ENCODE peak calls at places on chromosomes 6 and 20, in seven cellular contexts. J is fibroblast of lung, C is psoas muscle, K is fibroblast of the aortic adventitia, T is NB4, M is GM23248, O is RWPE2. I is an unnamed sample.
A peak's percentile ranks its signal among the peaks of the same experiment; 100 is the strongest.

GRCh38 chr6:155889405-155889804 is 433.8 kb upstream of the NOX3 start:
- DNase-seq in J (no peak), C (no peak), K (no peak), T (no peak), M (no peak), O (no peak), I (no peak)

GRCh38 chr6:5202206-5202605 is 58.5 kb downstream of the LYRM4 start:
- DNase-seq in J (no peak), C (no peak), K (no peak), T (no peak), M (no peak), O (no peak), I (no peak)

GRCh38 chr20:38091447-38092216 is 58.1 kb downstream of the RPRD1B start:
- DNase-seq in J (peak; percentile 22), C (no peak), K (no peak), T (peak; percentile 19), M (no peak), O (no peak), I (no peak)

GRCh38 chr20:61117725-61118124 is 134.3 kb upstream of the CDH4 start:
- DNase-seq in J (peak; percentile 79), C (no peak), K (peak; percentile 51), T (no peak), M (peak; percentile 67), O (peak; percentile 94), I (no peak)

GRCh38 chr6:130223508-130223907 is 757 bp upstream of the SAMD3 start:
- DNase-seq in J (no peak), C (no peak), K (peak; percentile 12), T (peak; percentile 30), M (no peak), O (no peak), I (no peak)

GRCh38 chr20:61537239-61537638 is 285.2 kb downstream of the CDH4 start:
- DNase-seq in J (no peak), C (no peak), K (no peak), T (no peak), M (no peak), O (peak; percentile 71), I (no peak)

GRCh38 chr6:15389079-15389758 is 143.3 kb downstream of the JARID2 start:
- DNase-seq in J (no peak), C (no peak), K (peak; percentile 75), T (no peak), M (peak; percentile 64), O (no peak), I (no peak)

GRCh38 chr6:137112067-137112355 is 61.4 kb downstream of the IL22RA2 start:
- DNase-seq in J (peak; percentile 51), C (no peak), K (peak; percentile 51), T (no peak), M (peak; percentile 87), O (no peak), I (no peak)

DNA sequence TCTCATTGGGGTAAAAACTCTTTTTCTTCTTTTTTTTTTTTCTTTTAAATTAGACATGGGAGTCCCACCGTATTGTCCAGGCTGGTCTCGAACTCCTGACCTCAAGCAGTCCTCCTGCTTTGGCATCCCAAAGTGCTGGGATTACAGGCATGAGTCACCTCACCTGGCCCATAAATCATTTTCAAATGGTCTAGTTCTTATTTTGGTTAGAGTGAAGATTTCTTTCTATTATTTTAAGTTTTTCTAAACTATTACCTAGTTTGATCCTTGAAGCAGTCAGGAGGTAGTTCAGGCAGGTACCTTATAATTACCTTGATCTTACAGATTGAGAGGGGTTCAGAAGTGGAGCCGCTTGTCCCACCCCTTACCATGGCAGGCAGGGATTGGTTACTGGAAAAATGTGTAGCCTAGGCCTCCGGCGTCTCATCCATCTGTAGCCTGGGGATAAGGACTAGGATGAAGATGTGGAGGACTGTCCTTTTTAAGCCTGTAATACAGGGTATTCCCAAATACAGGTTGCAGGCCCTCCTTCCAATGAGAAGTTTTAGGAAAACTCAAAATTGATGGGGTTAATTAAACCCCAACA is 2.7 kb downstream of the HMGA1 start:
- DNase-seq in J (no peak), C (peak; percentile 15), K (no peak), T (no peak), M (no peak), O (peak; percentile 9), I (no peak)
- H3K4me3 ChIP-seq in J (peak overlapping the region; percentile 74), C (no peak overlapping the region), K (peak overlapping the region; percentile 13), T (peak overlapping the region; percentile 72), M (peak overlapping the region; percentile 97), O (no peak overlapping the region), I (peak overlapping the region; percentile 78)

GRCh38 chr20:63071541-63072181 is 64.9 kb upstream of the BHLHE23 start:
- DNase-seq in J (peak; percentile 63), C (peak; percentile 38), K (peak; percentile 59), T (no peak), M (peak; percentile 92), O (peak; percentile 86), I (no peak)

GRCh38 chr20:63073738-63074065 is 66.9 kb upstream of the BHLHE23 start:
- DNase-seq in J (no peak), C (peak; percentile 36), K (no peak), T (no peak), M (no peak), O (no peak), I (no peak)

GRCh38 chr20:63070771-63071540 is 64.2 kb upstream of the BHLHE23 start:
- DNase-seq in J (no peak), C (peak; percentile 28), K (no peak), T (no peak), M (no peak), O (peak; percentile 69), I (no peak)

GRCh38 chr20:63073051-63073737 is 66.4 kb upstream of the BHLHE23 start:
- DNase-seq in J (no peak), C (peak; percentile 40), K (no peak), T (no peak), M (no peak), O (peak; percentile 76), I (no peak)

DNA sequence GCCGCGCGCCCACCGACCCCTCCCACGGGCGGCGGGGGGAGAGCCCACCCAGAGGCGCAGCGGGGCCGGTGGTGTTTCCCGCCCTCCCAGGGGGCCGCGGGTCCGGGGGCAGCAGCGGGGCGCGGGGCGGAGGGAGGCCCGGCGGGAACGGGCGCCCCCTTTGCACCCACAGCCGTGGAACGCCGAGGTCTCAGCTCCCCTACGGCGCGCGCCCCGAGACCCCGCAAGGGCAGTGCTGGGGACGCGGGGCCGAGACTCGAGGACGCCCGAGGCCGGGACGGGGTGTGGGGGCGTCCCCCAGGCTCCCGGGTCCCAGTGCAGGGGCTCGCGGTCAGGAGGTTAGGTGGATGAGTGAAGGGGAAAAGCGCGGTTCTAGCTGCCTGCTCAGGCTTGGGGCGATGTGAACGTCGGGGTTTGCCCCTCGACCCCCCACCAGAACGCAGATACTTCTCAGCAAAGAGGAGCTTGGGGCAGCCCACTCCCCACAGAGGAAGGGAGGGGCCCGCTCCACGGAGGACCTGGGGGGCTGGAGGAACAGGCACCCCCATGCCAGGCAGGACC is 65.5 kb upstream of the BHLHE23 start:
- DNase-seq in J (no peak), C (peak; percentile 20), K (no peak), T (no peak), M (no peak), O (peak; percentile 80), I (no peak)
- H3K4me3 ChIP-seq in J (no peak overlapping the region), C (no peak overlapping the region), K (no peak overlapping the region), T (no peak overlapping the region), M (no peak overlapping the region), O (no peak overlapping the region), I (no peak overlapping the region)

GRCh38 chr6:41467627-41468404 is 78.4 kb upstream of the FOXP4 start:
- DNase-seq in J (no peak), C (no peak), K (no peak), T (no peak), M (no peak), O (no peak), I (no peak)

GRCh38 chr6:41471064-41471895 is 74.9 kb upstream of the FOXP4 start:
- DNase-seq in J (no peak), C (no peak), K (no peak), T (no peak), M (no peak), O (no peak), I (no peak)

GRCh38 chr6:41469951-41470340 is 76.2 kb upstream of the FOXP4 start:
- DNase-seq in J (peak; percentile 53), C (no peak), K (no peak), T (peak; percentile 53), M (no peak), O (no peak), I (no peak)

GRCh38 chr6:41469156-41469950 is 76.8 kb upstream of the FOXP4 start:
- DNase-seq in J (no peak), C (no peak), K (no peak), T (no peak), M (no peak), O (no peak), I (no peak)

DNA sequence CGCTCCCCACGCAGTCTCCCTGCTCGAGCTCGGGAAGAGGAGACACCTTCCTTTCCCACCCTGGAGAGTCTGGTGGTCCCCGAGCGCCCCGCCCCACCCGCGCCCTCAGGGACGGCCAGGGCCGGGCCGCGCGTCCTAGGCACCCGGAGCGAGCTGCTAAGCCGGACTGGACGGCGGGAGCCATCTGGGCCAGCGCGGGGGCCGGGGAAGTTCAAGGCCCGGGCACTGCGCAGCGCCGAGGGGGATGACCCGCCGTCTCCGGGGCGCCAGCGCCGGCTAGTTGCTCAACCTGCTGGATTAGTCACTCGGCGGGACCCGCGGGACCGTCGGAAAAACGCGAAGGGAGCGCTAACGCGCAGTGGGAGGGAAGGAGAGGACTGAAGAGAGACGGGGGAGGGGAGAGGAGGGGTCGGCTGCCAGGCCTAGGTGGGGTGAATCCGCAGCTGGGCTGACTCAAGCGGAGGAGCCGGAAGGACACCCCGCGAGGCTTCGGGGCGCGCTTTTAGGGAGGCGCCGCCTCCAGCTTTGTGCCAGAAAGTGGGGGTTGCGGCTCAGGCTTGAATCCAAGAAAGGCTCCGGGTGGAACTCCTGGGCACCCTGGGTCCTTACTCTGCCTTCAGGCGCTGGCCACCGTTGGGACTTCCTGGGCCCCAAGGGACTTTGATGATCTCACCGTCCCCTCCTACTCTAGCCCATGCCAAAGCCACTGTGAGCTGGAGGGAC is 75.7 kb upstream of the FOXP4 start:
- DNase-seq in J (peak; percentile 62), C (peak; percentile 86), K (peak; percentile 35), T (peak; percentile 90), M (peak; percentile 24), O (no peak), I (no peak)
- H3K4me3 ChIP-seq in J (no peak overlapping the region), C (peak overlapping the region; percentile 30), K (no peak overlapping the region), T (peak overlapping the region; percentile 25), M (no peak overlapping the region), O (no peak overlapping the region), I (peak overlapping the region; percentile 37)

GRCh38 chr6:163320402-163320801 is 94.1 kb upstream of the QKI start:
- DNase-seq in J (no peak), C (no peak), K (no peak), T (no peak), M (no peak), O (no peak), I (no peak)
- H3K4me3 ChIP-seq in J (no peak overlapping the region), C (no peak overlapping the region), K (no peak overlapping the region), T (no peak overlapping the region), M (no peak overlapping the region), O (no peak overlapping the region), I (no peak overlapping the region)

I was measured in retinal pigment epithelial cell.